ENCODE peak calls at places on chromosomes 1 and 21, in eight cellular contexts. L, K, J, G, U, M, N and Q are unnamed samples. For H3K27me3, the result is how much of the 10 kb centered on the place peaks cover.

GRCh38 chr1:59903136-59903754 is 23.3 kb downstream of the CYP2J2 start:
- DNase-seq in L (peak), K (peak), J (no peak), G (peak), U (peak), M (peak), N (no peak), Q (no peak)

GRCh38 chr1:29713857-29714256 is 477.5 kb downstream of the PTPRU start:
- DNase-seq in L (no peak), K (no peak), J (no peak), G (peak), U (no peak), M (no peak), N (no peak), Q (no peak)

GRCh38 chr1:203187306-203188264 is 1.1 kb upstream of the CHI3L1 start:
- DNase-seq in L (no peak), K (no peak), J (no peak), G (no peak), U (peak), M (peak), N (no peak), Q (no peak)

GRCh38 chr1:194975913-194976312 is 1632.3 kb downstream of the KCNT2 start:
- DNase-seq in L (no peak), K (no peak), J (no peak), G (peak), U (no peak), M (no peak), N (no peak), Q (no peak)

GRCh38 chr1:72281637-72282270 is 585 bp downstream of the NEGR1 start:
- DNase-seq in L (peak), K (no peak), J (peak), G (no peak), U (peak), M (no peak), N (no peak), Q (no peak)

GRCh38 chr1:19949016-19949415 is 25.6 kb upstream of the PLA2G2E start:
- DNase-seq in L (no peak), K (peak), J (no peak), G (peak), U (no peak), M (peak), N (no peak), Q (no peak)

GRCh38 chr1:43358121-43358745 is 548 bp upstream of the CDC20 start:
- DNase-seq in L (peak), K (peak), J (no peak), G (no peak), U (peak), M (peak), N (no peak), Q (no peak)

GRCh38 chr1:245805503-245805902 is 650.7 kb downstream of the KIF26B start:
- DNase-seq in L (no peak), K (no peak), J (no peak), G (no peak), U (no peak), M (no peak), N (no peak), Q (no peak)

GRCh38 chr1:119712342-119713038 is 756 bp downstream of the PHGDH start:
- DNase-seq in L (peak), K (peak), J (peak), G (peak), U (peak), M (peak), N (peak), Q (peak)

GRCh38 chr1:64006276-64007051 is 197.0 kb upstream of the UBE2U start:
- DNase-seq in L (no peak), K (peak), J (no peak), G (peak), U (no peak), M (peak), N (no peak), Q (no peak)

GRCh38 chr1:13618483-13618882 is 34.9 kb downstream of the PDPN start:
- DNase-seq in L (no peak), K (no peak), J (no peak), G (no peak), U (no peak), M (no peak), N (no peak), Q (no peak)

GRCh38 chr1:227934476-227935313 is 13.0 kb downstream of the WNT9A start:
- DNase-seq in L (no peak), K (peak), J (no peak), G (peak), U (no peak), M (peak), N (peak), Q (no peak)

GRCh38 chr21:45983981-45984551 is 2.5 kb downstream of the COL6A1 start:
- DNase-seq in L (no peak), K (no peak), J (no peak), G (no peak), U (peak), M (no peak), N (peak), Q (peak)

GRCh38 chr21:16838330-16838729 is 674.5 kb upstream of the CXADR start:
- DNase-seq in L (no peak), K (peak), J (no peak), G (no peak), U (no peak), M (peak), N (no peak), Q (no peak)

GRCh38 chr21:45860493-45861155 is 120.9 kb upstream of the COL6A1 start:
- DNase-seq in L (no peak), K (no peak), J (no peak), G (no peak), U (no peak), M (no peak), N (no peak), Q (no peak)

GRCh38 chr1:199150764-199151163 is 511.9 kb downstream of the PTPRC start:
- DNase-seq in L (no peak), K (no peak), J (no peak), G (no peak), U (no peak), M (no peak), N (no peak), Q (no peak)

GRCh38 chr1:1353389-1354151 is 4.4 kb upstream of the DVL1 start:
- DNase-seq in L (peak), K (peak), J (no peak), G (no peak), U (no peak), M (no peak), N (no peak), Q (no peak)

GRCh38 chr1:167668108-167668507 is 38.1 kb downstream of the RCSD1 start:
- DNase-seq in L (no peak), K (no peak), J (no peak), G (no peak), U (no peak), M (no peak), N (no peak), Q (no peak)

GRCh38 chr1:205451759-205452164 is 4.1 kb downstream of the BLACAT1 start:
- DNase-seq in L (peak), K (peak), J (no peak), G (no peak), U (peak), M (no peak), N (no peak), Q (no peak)
- H3K27me3 ChIP-seq in L (half or more), K (under half), J (under half), G (half or more), U (under half), M (under half), N (under half), Q (half or more)

GRCh38 chr1:76230894-76231293 is 156.3 kb downstream of the ST6GALNAC3 start:
- DNase-seq in L (peak), K (no peak), J (no peak), G (no peak), U (no peak), M (no peak), N (no peak), Q (no peak)
- H3K27me3 ChIP-seq in L (under half), K (under half), J (under half), G (under half), U (under half), M (under half), N (under half), Q (under half)

GRCh38 chr1:6417961-6418667 is 1.6 kb downstream of the HES2 start:
- DNase-seq in L (no peak), K (no peak), J (no peak), G (no peak), U (no peak), M (no peak), N (no peak), Q (no peak)

GRCh38 chr1:6421266-6421665 is 1.5 kb upstream of the HES2 start:
- DNase-seq in L (no peak), K (no peak), J (no peak), G (no peak), U (no peak), M (no peak), N (no peak), Q (no peak)

GRCh38 chr1:6418668-6419396 is 887 bp downstream of the HES2 start:
- DNase-seq in L (peak), K (peak), J (no peak), G (no peak), U (no peak), M (no peak), N (no peak), Q (no peak)

GRCh38 chr1:6420594-6421042 is 899 bp upstream of the HES2 start:
- DNase-seq in L (peak), K (no peak), J (no peak), G (no peak), U (no peak), M (no peak), N (no peak), Q (no peak)

DNA sequence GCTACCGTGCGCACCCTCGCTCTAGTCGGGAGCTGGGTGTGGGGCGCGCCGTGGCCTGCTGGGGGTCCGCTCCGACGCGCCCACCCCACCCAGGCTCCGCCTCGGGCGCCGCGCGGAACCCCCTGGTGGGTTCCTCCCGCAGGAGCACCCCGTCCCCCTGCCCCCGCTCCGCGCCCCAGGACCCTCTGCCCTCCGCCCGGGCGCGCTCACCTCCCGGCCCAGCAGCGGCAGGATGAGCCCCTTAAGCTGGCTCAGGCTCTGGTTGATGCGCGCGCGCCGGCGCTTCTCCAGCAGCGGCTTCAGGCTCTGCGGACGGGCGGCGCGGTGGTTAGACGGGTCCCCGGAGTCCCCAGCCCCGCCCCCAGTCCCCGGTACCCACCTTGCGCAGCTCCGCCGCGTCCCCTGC is 319 bp downstream of the HES2 start:
- DNase-seq in L (peak), K (peak), J (no peak), G (no peak), U (no peak), M (no peak), N (no peak), Q (no peak)
- H3K27me3 ChIP-seq in L (half or more), K (half or more), J (under half), G (half or more), U (under half), M (half or more), N (half or more), Q (half or more)

GRCh38 chr1:25055045-25055780 is 125.1 kb upstream of the RUNX3 start:
- DNase-seq in L (no peak), K (no peak), J (no peak), G (no peak), U (no peak), M (no peak), N (no peak), Q (peak)

GRCh38 chr1:25054526-25054925 is 124.5 kb upstream of the RUNX3 start:
- DNase-seq in L (no peak), K (no peak), J (no peak), G (no peak), U (no peak), M (no peak), N (no peak), Q (peak)

GRCh38 chr1:25056536-25056935 is 126.5 kb upstream of the RUNX3 start:
- DNase-seq in L (no peak), K (no peak), J (no peak), G (no peak), U (peak), M (no peak), N (no peak), Q (peak)

GRCh38 chr1:25055961-25056360 is 125.9 kb upstream of the RUNX3 start:
- DNase-seq in L (no peak), K (no peak), J (no peak), G (no peak), U (peak), M (no peak), N (no peak), Q (peak)

GRCh38 chr1:25057188-25057587 is 127.1 kb upstream of the RUNX3 start:
- DNase-seq in L (no peak), K (no peak), J (no peak), G (no peak), U (no peak), M (no peak), N (no peak), Q (peak)
- H3K27me3 ChIP-seq in L (under half), K (under half), J (under half), G (under half), U (under half), M (under half), N (under half), Q (under half)

DNA sequence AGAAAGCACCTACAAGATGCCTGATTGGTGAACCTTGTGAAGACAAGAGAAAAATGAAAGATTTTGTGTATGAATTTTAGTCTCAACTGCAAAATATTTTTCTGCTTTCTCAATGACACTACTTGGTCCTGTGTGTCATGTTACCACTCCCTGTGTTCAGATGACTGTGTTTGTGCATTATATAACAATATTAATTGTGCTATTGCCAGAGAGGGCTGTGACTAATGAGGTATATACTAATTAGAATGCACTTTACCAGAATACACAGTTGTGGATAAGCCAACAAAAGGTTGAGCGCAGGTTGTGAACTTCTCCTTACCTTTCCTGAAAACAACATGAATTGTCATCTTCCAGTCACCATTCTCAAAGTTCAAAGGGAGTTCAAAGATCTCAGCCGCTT is 17.3 kb upstream of the FMO2 start:
- DNase-seq in L (no peak), K (no peak), J (no peak), G (no peak), U (no peak), M (no peak), N (no peak), Q (no peak)
- H3K27me3 ChIP-seq in L (under half), K (under half), J (under half), G (under half), U (under half), M (under half), N (under half), Q (under half)

GRCh38 chr1:6419803-6420593 is at the start of gene HES2:
- DNase-seq in L (peak), K (peak), J (no peak), G (no peak), U (no peak), M (no peak), N (no peak), Q (no peak)
- H3K27me3 ChIP-seq in L (half or more), K (half or more), J (under half), G (half or more), U (under half), M (half or more), N (half or more), Q (half or more)

GRCh38 chr21:33026878-33027400 is 1.2 kb downstream of the OLIG2 start:
- DNase-seq in L (peak), K (no peak), J (no peak), G (no peak), U (peak), M (no peak), N (no peak), Q (no peak)
- H3K27me3 ChIP-seq in L (half or more), K (half or more), J (under half), G (half or more), U (half or more), M (half or more), N (half or more), Q (half or more)